ENCODE peak calls at places on chromosomes 12 and 14, in seven cellular contexts. O is neural progenitor cell; P is lower lobe of right lung; F is MM.1S; X is CD8-positive, alpha-beta T cell; S is right lobe of liver; H is stomach. L is an unnamed sample.

GRCh38 chr12:93200291-93200917 is 177.3 kb upstream of the NUDT4 start:
- DNase-seq in S (no peak), F (peak; percentile 85), O (no peak), H (no peak), P (no peak), X (no peak), L (no peak)

GRCh38 chr14:92421756-92422155 is 91.8 kb upstream of the RIN3 start:
- DNase-seq in F (no peak), S (no peak), H (no peak), X (no peak), O (no peak), P (no peak), L (no peak)

GRCh38 chr12:57605308-57606015 is 838 bp downstream of the DTX3 start:
- DNase-seq in F (no peak), O (peak; percentile 46), S (no peak), H (no peak), P (no peak), X (no peak), L (no peak)

GRCh38 chr12:50059440-50060119 is 2.2 kb downstream of the ASIC1 start:
- DNase-seq in O (no peak), X (peak; percentile 79), F (no peak), S (no peak), P (no peak), H (no peak), L (no peak)

GRCh38 chr12:65925626-65926025 is 101.3 kb downstream of the HMGA2 start:
- DNase-seq in F (no peak), X (no peak), P (no peak), O (no peak), S (no peak), H (no peak), L (no peak)

GRCh38 chr12:124694250-124694649 is 126.8 kb upstream of the NCOR2 start:
- DNase-seq in P (no peak), X (peak; percentile 51), F (peak; percentile 72), S (no peak), H (no peak), O (no peak), L (no peak)

GRCh38 chr12:26032719-26033241 is 74.3 kb downstream of the RASSF8 start:
- DNase-seq in F (no peak), H (no peak), P (no peak), O (no peak), X (no peak), S (no peak), L (no peak)

GRCh38 chr14:95510804-95511203 is 5.6 kb downstream of the SYNE3 start:
- DNase-seq in P (no peak), X (no peak), S (no peak), H (no peak), O (peak; percentile 29), F (no peak), L (no peak)

GRCh38 chr12:60014441-60014840 is 418.6 kb downstream of the SLC16A7 start:
- DNase-seq in O (no peak), P (no peak), S (no peak), F (no peak), H (no peak), X (no peak), L (peak; percentile 42)

GRCh38 chr14:96509457-96510090 is 7.4 kb downstream of the PAPOLA start:
- DNase-seq in X (no peak), O (no peak), H (no peak), P (no peak), F (peak; percentile 71), S (no peak), L (no peak)

GRCh38 chr12:40054554-40055226 is 51.2 kb downstream of the SLC2A13 start:
- DNase-seq in F (no peak), H (no peak), S (no peak), P (no peak), O (no peak), X (no peak), L (no peak)

GRCh38 chr14:75430526-75430925 is 2.7 kb downstream of the JDP2 start:
- DNase-seq in F (no peak), O (no peak), X (no peak), P (no peak), H (peak; percentile 47), S (no peak), L (no peak)

GRCh38 chr14:21103165-21103709 is 2.4 kb downstream of the TMEM253 start:
- DNase-seq in P (no peak), F (no peak), X (no peak), S (no peak), H (no peak), O (no peak), L (no peak)

GRCh38 chr12:58316926-58317325 is 375.6 kb downstream of the ATP23 start:
- DNase-seq in H (no peak), X (no peak), O (no peak), S (no peak), P (no peak), F (no peak), L (no peak)

GRCh38 chr14:24390696-24391468 is 7.9 kb upstream of the NYNRIN start:
- DNase-seq in F (no peak), S (no peak), X (no peak), O (no peak), P (no peak), H (no peak), L (no peak)

GRCh38 chr14:24389266-24389855 is 9.4 kb upstream of the NYNRIN start:
- DNase-seq in S (no peak), H (no peak), O (no peak), F (no peak), P (no peak), X (no peak), L (no peak)

GRCh38 chr14:24395609-24396580 is 2.9 kb upstream of the NYNRIN start:
- DNase-seq in O (no peak), F (no peak), S (no peak), X (no peak), P (no peak), H (no peak), L (no peak)

GRCh38 chr14:24394275-24394674 is 4.5 kb upstream of the NYNRIN start:
- DNase-seq in S (no peak), X (no peak), F (no peak), H (no peak), O (no peak), P (no peak), L (no peak)

GRCh38 chr14:24392327-24393098 is 6.3 kb upstream of the NYNRIN start:
- DNase-seq in H (no peak), P (no peak), X (no peak), O (no peak), S (no peak), F (no peak), L (peak; percentile 37)
- TF ChIP-seq CTCF in H (no peak), P (no peak), X (no peak), O (no peak), S (no peak), F (no peak), L (no peak)

DNA sequence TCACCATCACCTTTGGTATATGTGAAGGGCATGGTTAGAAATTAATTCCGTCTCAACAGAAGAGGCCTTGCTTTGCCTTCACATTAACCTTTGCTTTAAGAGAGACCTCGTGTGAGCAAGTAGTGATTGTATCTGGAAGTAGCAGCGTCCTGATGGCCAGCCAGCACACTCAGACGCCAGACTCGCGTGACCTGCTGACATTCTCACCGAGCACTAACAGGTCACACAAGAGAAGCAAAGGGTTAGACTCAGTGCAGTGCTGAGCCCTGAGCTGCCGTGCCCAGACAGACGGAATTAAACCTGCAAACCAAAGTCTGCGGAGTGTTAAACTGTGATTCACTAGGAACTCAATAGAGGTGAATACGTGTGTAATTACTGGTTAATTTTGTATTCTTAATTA is 40.1 kb upstream of the MMP17 start:
- DNase-seq in P (no peak), S (no peak), H (no peak), X (no peak), F (no peak), O (no peak), L (no peak)
- H3K36me3 ChIP-seq in P (peaks cover 91% of the 10 kb centered on the region), S (no peaks in the 10 kb centered on the region), H (peaks cover 55% of the 10 kb centered on the region), X (peaks cover 39% of the 10 kb centered on the region), F (no peaks in the 10 kb centered on the region), O (no peaks in the 10 kb centered on the region), L (no peaks in the 10 kb centered on the region)

GRCh38 chr14:85172290-85172689 is 357.7 kb upstream of the FLRT2 start:
- DNase-seq in P (no peak), X (no peak), O (no peak), F (no peak), S (no peak), H (no peak), L (no peak)
- H3K4me1 ChIP-seq in P (no peaks in the 10 kb centered on the region), X (no peaks in the 10 kb centered on the region), O (no peaks in the 10 kb centered on the region), F (no peaks in the 10 kb centered on the region), S (no peaks in the 10 kb centered on the region), H (no peaks in the 10 kb centered on the region), L (no peaks in the 10 kb centered on the region)

GRCh38 chr12:128258866-128259555 is 8.0 kb upstream of the TMEM132C start:
- DNase-seq in O (peak; percentile 38), P (no peak), H (no peak), F (no peak), S (no peak), X (no peak), L (no peak)
- TF ChIP-seq CTCF in O (no peak), P (no peak), H (no peak), F (no peak), S (no peak), X (no peak), L (no peak)

DNA sequence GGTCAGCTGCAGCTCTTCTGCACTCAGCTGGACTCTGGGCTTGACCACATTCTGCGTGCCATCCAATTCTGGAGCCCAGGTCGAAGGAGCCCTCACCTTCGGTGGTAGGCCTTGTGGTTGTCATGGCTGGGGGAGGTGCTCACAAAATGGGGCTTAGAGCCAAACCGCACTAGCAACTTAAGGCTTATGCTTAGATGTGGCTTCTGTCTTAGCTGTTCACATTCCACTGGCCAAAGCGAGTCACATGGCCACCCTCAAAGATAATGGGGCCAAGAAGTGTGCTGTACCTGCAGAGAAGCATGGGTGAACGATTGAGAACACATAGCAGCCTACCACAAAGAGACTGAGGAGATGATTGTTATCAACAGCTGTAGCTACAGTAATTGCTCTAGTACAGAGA is 334.7 kb upstream of the FKBP4 start:
- DNase-seq in H (no peak), P (no peak), O (no peak), F (peak; percentile 55), X (no peak), S (no peak), L (no peak)
- H3K36me3 ChIP-seq in H (no peaks in the 10 kb centered on the region), P (no peaks in the 10 kb centered on the region), O (no peaks in the 10 kb centered on the region), F (no peaks in the 10 kb centered on the region), X (no peaks in the 10 kb centered on the region), S (no peaks in the 10 kb centered on the region), L (no peaks in the 10 kb centered on the region)

DNA sequence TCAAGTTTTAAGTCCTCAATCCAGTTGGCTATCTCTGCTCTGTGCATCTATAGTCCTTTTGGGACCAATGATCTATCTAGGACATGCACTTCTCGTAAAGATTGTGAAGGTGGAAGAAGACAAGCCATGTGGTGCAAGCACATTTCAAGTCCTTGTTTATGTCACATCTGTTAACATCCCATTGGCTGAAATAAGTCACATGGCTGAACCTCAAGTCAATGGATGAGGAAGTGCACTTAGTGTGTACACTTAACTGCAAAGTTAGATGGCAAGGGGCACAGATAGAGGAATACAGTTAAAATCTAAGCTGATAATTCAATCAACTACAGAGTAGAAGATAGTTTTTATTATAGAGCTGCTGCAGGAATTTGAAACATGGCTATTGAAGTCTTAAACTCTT is 362.8 kb upstream of the TBX3 start:
- DNase-seq in O (no peak), P (no peak), X (no peak), S (no peak), F (no peak), H (no peak), L (no peak)
- H3K4me1 ChIP-seq in O (peaks cover 26% of the 10 kb centered on the region), P (no peaks in the 10 kb centered on the region), X (no peaks in the 10 kb centered on the region), S (no peaks in the 10 kb centered on the region), F (no peaks in the 10 kb centered on the region), H (no peaks in the 10 kb centered on the region), L (no peaks in the 10 kb centered on the region)